ENCODE peak calls at places on chromosome 14, in ten cellular contexts. F, B, H, T, O, A, P, D, U and I are unnamed samples.

GRCh38 chr14:58768977-58769376 is 131.2 kb downstream of the DACT1 start:
- DNase-seq in F (no peak), B (no peak), H (no peak), T (no peak), O (no peak), A (no peak), P (no peak), D (peak), U (no peak), I (no peak)

GRCh38 chr14:59507063-59507751 is 22.9 kb downstream of the JKAMP start:
- DNase-seq in F (no peak), B (peak), H (peak), T (no peak), O (peak), A (peak), P (peak), D (peak), U (peak), I (peak)

GRCh38 chr14:60220084-60220483 is 28.9 kb upstream of the PPM1A start:
- DNase-seq in F (no peak), B (no peak), H (no peak), T (no peak), O (no peak), A (no peak), P (no peak), D (no peak), U (no peak), I (no peak)

GRCh38 chr14:36654185-36655053 is 7.2 kb upstream of the PAX9 start:
- DNase-seq in F (no peak), B (no peak), H (no peak), T (no peak), O (no peak), A (no peak), P (no peak), D (peak), U (no peak), I (no peak)

GRCh38 chr14:40394634-40395340 is 962.6 kb upstream of the FBXO33 start:
- DNase-seq in F (no peak), B (peak), H (no peak), T (no peak), O (no peak), A (no peak), P (no peak), D (no peak), U (no peak), I (no peak)

GRCh38 chr14:106459971-106460730 is 933.8 kb downstream of the TMEM121 start:
- DNase-seq in F (no peak), B (no peak), H (peak), T (peak), O (peak), A (no peak), P (no peak), D (peak), U (peak), I (no peak)

GRCh38 chr14:102579696-102580551 is 12.5 kb upstream of the RCOR1 start:
- DNase-seq in F (no peak), B (peak), H (no peak), T (peak), O (peak), A (no peak), P (no peak), D (no peak), U (no peak), I (no peak)

GRCh38 chr14:103576371-103577024 is 13.7 kb downstream of the COA8 start:
- DNase-seq in F (peak), B (peak), H (no peak), T (peak), O (no peak), A (peak), P (no peak), D (peak), U (no peak), I (peak)

GRCh38 chr14:39175445-39176262 is 600 bp downstream of the PNN start:
- DNase-seq in F (peak), B (peak), H (peak), T (no peak), O (peak), A (no peak), P (no peak), D (peak), U (no peak), I (peak)

GRCh38 chr14:76654573-76654955 is 106.7 kb upstream of the VASH1 start:
- DNase-seq in F (no peak), B (no peak), H (no peak), T (no peak), O (no peak), A (no peak), P (peak), D (no peak), U (no peak), I (no peak)

GRCh38 chr14:76322594-76323220 is 53.2 kb upstream of the ESRRB start:
- DNase-seq in F (no peak), B (no peak), H (no peak), T (no peak), O (no peak), A (no peak), P (no peak), D (no peak), U (no peak), I (no peak)

GRCh38 chr14:75274899-75275569 is 3.6 kb upstream of the FOS start:
- DNase-seq in F (no peak), B (no peak), H (no peak), T (no peak), O (peak), A (no peak), P (no peak), D (no peak), U (no peak), I (no peak)

GRCh38 chr14:60323199-60323891 is 74.3 kb downstream of the PPM1A start:
- DNase-seq in F (no peak), B (no peak), H (no peak), T (no peak), O (no peak), A (no peak), P (no peak), D (no peak), U (no peak), I (no peak)

GRCh38 chr14:60651051-60651935 is 2.0 kb upstream of the SIX1 start:
- DNase-seq in F (no peak), B (no peak), H (no peak), T (no peak), O (no peak), A (no peak), P (peak), D (peak), U (no peak), I (no peak)

GRCh38 chr14:69859591-69859990 is 19.6 kb upstream of the SMOC1 start:
- DNase-seq in F (no peak), B (no peak), H (no peak), T (no peak), O (no peak), A (no peak), P (no peak), D (no peak), U (no peak), I (no peak)

GRCh38 chr14:64920465-64920864 is 6.2 kb downstream of the CHURC1 start:
- DNase-seq in F (no peak), B (no peak), H (no peak), T (no peak), O (no peak), A (no peak), P (no peak), D (no peak), U (no peak), I (no peak)

GRCh38 chr14:64714432-64715025 is 10.3 kb downstream of the PLEKHG3 start:
- DNase-seq in F (no peak), B (no peak), H (no peak), T (no peak), O (no peak), A (no peak), P (no peak), D (no peak), U (no peak), I (no peak)

GRCh38 chr14:92254786-92255185 is 68.2 kb upstream of the SLC24A4 start:
- DNase-seq in F (no peak), B (peak), H (no peak), T (peak), O (no peak), A (no peak), P (no peak), D (peak), U (no peak), I (peak)

GRCh38 chr14:22925513-22925912 is 3.7 kb downstream of the PRMT5 start:
- DNase-seq in F (no peak), B (no peak), H (no peak), T (no peak), O (no peak), A (no peak), P (no peak), D (no peak), U (no peak), I (no peak)

GRCh38 chr14:31037709-31038221 is 11.6 kb upstream of the STRN3 start:
- DNase-seq in F (no peak), B (no peak), H (no peak), T (no peak), O (no peak), A (no peak), P (no peak), D (no peak), U (no peak), I (no peak)

GRCh38 chr14:68619805-68620574 is 172.9 kb downstream of the ZFP36L1 start:
- DNase-seq in F (no peak), B (peak), H (no peak), T (no peak), O (no peak), A (no peak), P (no peak), D (no peak), U (no peak), I (no peak)

GRCh38 chr14:96168581-96168980 is 36.1 kb upstream of the BDKRB2 start:
- DNase-seq in F (no peak), B (no peak), H (no peak), T (no peak), O (no peak), A (no peak), P (no peak), D (no peak), U (no peak), I (no peak)

GRCh38 chr14:29045237-29045636 is 278.6 kb downstream of the FOXG1 start:
- DNase-seq in F (no peak), B (no peak), H (no peak), T (no peak), O (no peak), A (no peak), P (no peak), D (no peak), U (no peak), I (no peak)

GRCh38 chr14:101361451-101362433 is 199.6 kb upstream of the DIO3 start:
- DNase-seq in F (no peak), B (no peak), H (no peak), T (no peak), O (no peak), A (no peak), P (no peak), D (no peak), U (no peak), I (no peak)

GRCh38 chr14:101033446-101034165 is 130.1 kb upstream of the RTL1 start:
- DNase-seq in F (no peak), B (no peak), H (no peak), T (no peak), O (no peak), A (no peak), P (no peak), D (no peak), U (no peak), I (no peak)

GRCh38 chr14:70821916-70822705 is 12.8 kb upstream of the MAP3K9 start:
- DNase-seq in F (peak), B (peak), H (peak), T (peak), O (peak), A (no peak), P (peak), D (peak), U (peak), I (peak)

GRCh38 chr14:23457587-23458445 is 11.7 kb upstream of the NGDN start:
- DNase-seq in F (no peak), B (no peak), H (no peak), T (no peak), O (no peak), A (no peak), P (no peak), D (no peak), U (no peak), I (no peak)